ENCODE peak calls at places on chromosome 7, in nine cellular contexts. One of them, this sample, is unnamed.

GRCh38 chr7:34357068-34357467 is 300.9 kb upstream of the NPSR1 start:
- DNase-seq in AG09319: no peak
- DNase-seq in endothelial cell: no peak
- DNase-seq in stomach: no peak
- DNase-seq in dorsolateral prefrontal cortex: no peak
- DNase-seq in neural crest cell: no peak
- DNase-seq in fibroblast of lung: no peak
- DNase-seq in BE2C: no peak
- DNase-seq in HL-60: no peak
- DNase-seq in this sample: peak

GRCh38 chr7:43694399-43694748 is 34.9 kb downstream of the COA1 start:
- DNase-seq in AG09319: peak
- DNase-seq in endothelial cell: no peak
- DNase-seq in stomach: no peak
- DNase-seq in dorsolateral prefrontal cortex: no peak
- DNase-seq in neural crest cell: no peak
- DNase-seq in fibroblast of lung: peak
- DNase-seq in BE2C: no peak
- DNase-seq in HL-60: no peak
- DNase-seq in this sample: peak

GRCh38 chr7:77685219-77685618 is 11.0 kb upstream of the RSBN1L start:
- DNase-seq in AG09319: no peak
- DNase-seq in endothelial cell: no peak
- DNase-seq in stomach: peak
- DNase-seq in dorsolateral prefrontal cortex: no peak
- DNase-seq in neural crest cell: no peak
- DNase-seq in fibroblast of lung: no peak
- DNase-seq in BE2C: no peak
- DNase-seq in HL-60: no peak
- DNase-seq in this sample: peak

GRCh38 chr7:38040831-38041230 is 120.4 kb downstream of the EPDR1 start:
- DNase-seq in AG09319: no peak
- DNase-seq in endothelial cell: no peak
- DNase-seq in stomach: no peak
- DNase-seq in dorsolateral prefrontal cortex: no peak
- DNase-seq in neural crest cell: no peak
- DNase-seq in fibroblast of lung: no peak
- DNase-seq in BE2C: no peak
- DNase-seq in HL-60: no peak
- DNase-seq in this sample: no peak

GRCh38 chr7:98826400-98826799 is 43.4 kb downstream of the TMEM130 start:
- DNase-seq in AG09319: no peak
- DNase-seq in endothelial cell: no peak
- DNase-seq in stomach: no peak
- DNase-seq in dorsolateral prefrontal cortex: peak
- DNase-seq in neural crest cell: no peak
- DNase-seq in fibroblast of lung: no peak
- DNase-seq in BE2C: no peak
- DNase-seq in HL-60: no peak
- DNase-seq in this sample: no peak

GRCh38 chr7:76262683-76263402 is 39.6 kb upstream of the HSPB1 start:
- DNase-seq in AG09319: peak
- DNase-seq in endothelial cell: peak
- DNase-seq in stomach: peak
- DNase-seq in dorsolateral prefrontal cortex: peak
- DNase-seq in neural crest cell: peak
- DNase-seq in fibroblast of lung: peak
- DNase-seq in BE2C: peak
- DNase-seq in HL-60: peak
- DNase-seq in this sample: peak

GRCh38 chr7:867406-868188 is 8.8 kb upstream of the GET4 start:
- DNase-seq in AG09319: peak
- DNase-seq in endothelial cell: no peak
- DNase-seq in stomach: peak
- DNase-seq in dorsolateral prefrontal cortex: peak
- DNase-seq in neural crest cell: no peak
- DNase-seq in fibroblast of lung: peak
- DNase-seq in BE2C: no peak
- DNase-seq in HL-60: no peak
- DNase-seq in this sample: peak

GRCh38 chr7:29345590-29345989 is 151.0 kb downstream of the CHN2 start:
- DNase-seq in AG09319: no peak
- DNase-seq in endothelial cell: peak
- DNase-seq in stomach: peak
- DNase-seq in dorsolateral prefrontal cortex: peak
- DNase-seq in neural crest cell: no peak
- DNase-seq in fibroblast of lung: peak
- DNase-seq in BE2C: peak
- DNase-seq in HL-60: no peak
- DNase-seq in this sample: peak

GRCh38 chr7:69661342-69661741 is 63.1 kb downstream of the AUTS2 start:
- DNase-seq in AG09319: no peak
- DNase-seq in endothelial cell: no peak
- DNase-seq in stomach: no peak
- DNase-seq in dorsolateral prefrontal cortex: no peak
- DNase-seq in neural crest cell: no peak
- DNase-seq in fibroblast of lung: no peak
- DNase-seq in BE2C: no peak
- DNase-seq in HL-60: no peak
- DNase-seq in this sample: no peak

GRCh38 chr7:91685544-91685943 is 195.0 kb downstream of the MTERF1 start:
- DNase-seq in AG09319: no peak
- DNase-seq in endothelial cell: no peak
- DNase-seq in stomach: no peak
- DNase-seq in dorsolateral prefrontal cortex: no peak
- DNase-seq in neural crest cell: no peak
- DNase-seq in fibroblast of lung: peak
- DNase-seq in BE2C: no peak
- DNase-seq in HL-60: no peak
- DNase-seq in this sample: peak

GRCh38 chr7:27244488-27245123 is 2.0 kb downstream of the EVX1 start:
- DNase-seq in AG09319: no peak
- DNase-seq in endothelial cell: no peak
- DNase-seq in stomach: no peak
- DNase-seq in dorsolateral prefrontal cortex: no peak
- DNase-seq in neural crest cell: no peak
- DNase-seq in fibroblast of lung: no peak
- DNase-seq in BE2C: no peak
- DNase-seq in HL-60: no peak
- DNase-seq in this sample: no peak

GRCh38 chr7:11935905-11936304 is 103.9 kb upstream of the THSD7A start:
- DNase-seq in AG09319: no peak
- DNase-seq in endothelial cell: no peak
- DNase-seq in stomach: no peak
- DNase-seq in dorsolateral prefrontal cortex: no peak
- DNase-seq in neural crest cell: no peak
- DNase-seq in fibroblast of lung: peak
- DNase-seq in BE2C: no peak
- DNase-seq in HL-60: no peak
- DNase-seq in this sample: peak

GRCh38 chr7:84613411-84613810 is 418.8 kb upstream of the SEMA3A start:
- DNase-seq in AG09319: no peak
- DNase-seq in endothelial cell: no peak
- DNase-seq in stomach: no peak
- DNase-seq in dorsolateral prefrontal cortex: no peak
- DNase-seq in neural crest cell: no peak
- DNase-seq in fibroblast of lung: no peak
- DNase-seq in BE2C: no peak
- DNase-seq in HL-60: no peak
- DNase-seq in this sample: no peak

GRCh38 chr7:133230591-133231194 is 22.2 kb upstream of the EXOC4 start:
- DNase-seq in AG09319: peak
- DNase-seq in endothelial cell: peak
- DNase-seq in stomach: peak
- DNase-seq in dorsolateral prefrontal cortex: peak
- DNase-seq in neural crest cell: peak
- DNase-seq in fibroblast of lung: peak
- DNase-seq in BE2C: peak
- DNase-seq in HL-60: no peak
- DNase-seq in this sample: peak

GRCh38 chr7:11638026-11638774 is 193.8 kb downstream of the THSD7A start:
- DNase-seq in AG09319: no peak
- DNase-seq in endothelial cell: no peak
- DNase-seq in stomach: no peak
- DNase-seq in dorsolateral prefrontal cortex: no peak
- DNase-seq in neural crest cell: no peak
- DNase-seq in fibroblast of lung: no peak
- DNase-seq in BE2C: no peak
- DNase-seq in HL-60: no peak
- DNase-seq in this sample: no peak

GRCh38 chr7:28392289-28392688 is 20.0 kb upstream of the CREB5 start:
- DNase-seq in AG09319: no peak
- DNase-seq in endothelial cell: no peak
- DNase-seq in stomach: no peak
- DNase-seq in dorsolateral prefrontal cortex: no peak
- DNase-seq in neural crest cell: no peak
- DNase-seq in fibroblast of lung: no peak
- DNase-seq in BE2C: no peak
- DNase-seq in HL-60: no peak
- DNase-seq in this sample: no peak

GRCh38 chr7:122887198-122887597 is 938 bp upstream of the CADPS2 start:
- DNase-seq in AG09319: peak
- DNase-seq in endothelial cell: peak
- DNase-seq in stomach: peak
- DNase-seq in dorsolateral prefrontal cortex: peak
- DNase-seq in neural crest cell: peak
- DNase-seq in fibroblast of lung: peak
- DNase-seq in BE2C: peak
- DNase-seq in HL-60: no peak
- DNase-seq in this sample: peak

GRCh38 chr7:10802526-10802925 is 171.1 kb upstream of the PHF14 start:
- DNase-seq in AG09319: no peak
- DNase-seq in endothelial cell: no peak
- DNase-seq in stomach: no peak
- DNase-seq in dorsolateral prefrontal cortex: no peak
- DNase-seq in neural crest cell: no peak
- DNase-seq in fibroblast of lung: peak
- DNase-seq in BE2C: no peak
- DNase-seq in HL-60: no peak
- DNase-seq in this sample: peak

GRCh38 chr7:2651336-2651735 is 19.6 kb downstream of the TTYH3 start:
- DNase-seq in AG09319: no peak
- DNase-seq in endothelial cell: no peak
- DNase-seq in stomach: no peak
- DNase-seq in dorsolateral prefrontal cortex: no peak
- DNase-seq in neural crest cell: no peak
- DNase-seq in fibroblast of lung: no peak
- DNase-seq in BE2C: peak
- DNase-seq in HL-60: no peak
- DNase-seq in this sample: no peak
- TF ChIP-seq CTCF in AG09319: no peak
- TF ChIP-seq CTCF in endothelial cell: peak
- TF ChIP-seq CTCF in stomach: no peak
- TF ChIP-seq CTCF in dorsolateral prefrontal cortex: no peak
- TF ChIP-seq CTCF in neural crest cell: no peak
- TF ChIP-seq CTCF in fibroblast of lung: no peak
- TF ChIP-seq CTCF in BE2C: no peak
- TF ChIP-seq CTCF in HL-60: peak
- TF ChIP-seq CTCF in this sample: no peak

DNA sequence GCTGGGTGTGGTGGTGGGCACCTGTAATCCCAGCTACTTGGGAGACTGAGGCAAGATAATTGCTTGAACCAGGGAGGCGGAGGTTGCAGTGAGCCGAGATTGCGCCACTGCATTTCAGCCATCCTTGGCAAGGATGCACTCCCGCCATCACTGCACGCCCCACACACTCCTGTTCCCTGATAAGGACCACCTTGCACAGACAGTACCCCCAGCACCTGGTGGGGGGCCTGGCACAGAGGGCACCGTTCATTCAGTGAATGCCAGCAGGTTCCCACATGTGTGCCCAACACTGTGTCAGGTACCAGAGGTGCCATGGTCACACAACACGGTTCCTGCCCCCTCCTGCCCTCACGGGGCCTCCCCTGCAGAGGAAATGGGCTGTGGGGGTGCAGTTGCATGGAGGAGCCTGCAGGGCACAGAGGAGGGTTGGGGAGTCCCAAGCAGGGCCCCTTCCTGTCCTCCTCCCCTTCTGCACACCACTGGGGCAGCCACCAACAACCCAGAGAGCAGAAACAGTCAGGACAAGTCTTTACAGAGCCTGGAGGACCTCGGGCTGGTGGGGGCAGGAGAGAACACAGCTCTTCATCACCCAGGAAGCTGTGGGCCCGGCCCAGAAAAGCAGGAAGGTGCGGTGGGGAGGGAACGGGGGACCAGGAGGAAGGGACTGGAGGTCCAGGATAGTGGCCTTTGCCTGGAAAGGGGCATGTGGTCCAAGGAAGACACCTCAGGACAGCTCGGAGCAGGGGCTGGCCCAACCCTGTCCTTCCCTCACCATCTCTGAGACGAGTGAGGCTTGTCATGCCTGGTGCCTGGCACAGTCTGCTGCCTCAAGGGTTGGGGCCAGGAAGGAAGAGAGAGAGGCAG is 7.1 kb downstream of the CRYGN start:
- DNase-seq in AG09319: no peak
- DNase-seq in endothelial cell: no peak
- DNase-seq in stomach: no peak
- DNase-seq in dorsolateral prefrontal cortex: no peak
- DNase-seq in neural crest cell: no peak
- DNase-seq in fibroblast of lung: no peak
- DNase-seq in BE2C: no peak
- DNase-seq in HL-60: no peak
- DNase-seq in this sample: no peak
- TF ChIP-seq CTCF in AG09319: no peak
- TF ChIP-seq CTCF in endothelial cell: no peak
- TF ChIP-seq CTCF in stomach: no peak
- TF ChIP-seq CTCF in dorsolateral prefrontal cortex: no peak
- TF ChIP-seq CTCF in neural crest cell: no peak
- TF ChIP-seq CTCF in fibroblast of lung: no peak
- TF ChIP-seq CTCF in BE2C: no peak
- TF ChIP-seq CTCF in HL-60: no peak
- TF ChIP-seq CTCF in this sample: no peak

DNA sequence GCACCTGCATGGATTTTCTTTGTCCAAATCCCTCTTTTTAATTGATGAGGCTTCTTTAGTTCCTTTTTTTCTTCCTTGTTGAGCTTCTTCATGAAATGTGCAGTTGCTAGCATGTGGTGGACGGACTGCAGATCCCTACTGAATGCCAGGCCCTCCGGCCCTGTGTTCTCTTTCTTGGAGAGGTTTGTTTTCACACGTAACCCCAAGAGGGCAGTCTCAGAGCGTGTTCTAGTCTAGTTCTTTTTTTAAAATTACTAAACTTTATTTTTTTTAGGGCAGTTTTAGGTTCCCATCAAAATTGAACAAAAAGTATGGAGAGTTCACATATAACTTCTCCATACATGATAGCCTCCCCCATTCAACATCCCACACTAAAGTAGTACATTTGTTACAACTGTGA is 190.0 kb downstream of the CFTR start:
- DNase-seq in AG09319: no peak
- DNase-seq in endothelial cell: no peak
- DNase-seq in stomach: no peak
- DNase-seq in dorsolateral prefrontal cortex: peak
- DNase-seq in neural crest cell: no peak
- DNase-seq in fibroblast of lung: no peak
- DNase-seq in BE2C: no peak
- DNase-seq in HL-60: no peak
- DNase-seq in this sample: no peak
- TF ChIP-seq CTCF in AG09319: no peak
- TF ChIP-seq CTCF in endothelial cell: no peak
- TF ChIP-seq CTCF in stomach: no peak
- TF ChIP-seq CTCF in dorsolateral prefrontal cortex: peak
- TF ChIP-seq CTCF in neural crest cell: no peak
- TF ChIP-seq CTCF in fibroblast of lung: no peak
- TF ChIP-seq CTCF in BE2C: peak
- TF ChIP-seq CTCF in HL-60: no peak
- TF ChIP-seq CTCF in this sample: no peak

GRCh38 chr7:64633401-64633800 is 32.5 kb upstream of the ZNF107 start:
- DNase-seq in AG09319: no peak
- DNase-seq in endothelial cell: no peak
- DNase-seq in stomach: no peak
- DNase-seq in dorsolateral prefrontal cortex: no peak
- DNase-seq in neural crest cell: no peak
- DNase-seq in fibroblast of lung: no peak
- DNase-seq in BE2C: no peak
- DNase-seq in HL-60: no peak
- DNase-seq in this sample: no peak
- TF ChIP-seq CTCF in AG09319: no peak
- TF ChIP-seq CTCF in endothelial cell: no peak
- TF ChIP-seq CTCF in stomach: no peak
- TF ChIP-seq CTCF in dorsolateral prefrontal cortex: no peak
- TF ChIP-seq CTCF in neural crest cell: no peak
- TF ChIP-seq CTCF in fibroblast of lung: no peak
- TF ChIP-seq CTCF in BE2C: no peak
- TF ChIP-seq CTCF in HL-60: no peak
- TF ChIP-seq CTCF in this sample: no peak